ENCODE peak calls at places on chromosomes 11 and 22, in eight cellular contexts. X is ovary, U is A549, V is vagina, K is uterus, Q is tibial nerve, P is esophagus squamous epithelium, M is transverse colon. A is an unnamed sample.

GRCh38 chr11:114162719-114163123 is 103.2 kb downstream of the ZBTB16 start:
- DNase-seq in P (peak), X (peak), M (peak), U (peak), K (peak), V (no peak), Q (peak), A (peak)

GRCh38 chr11:5712507-5712906 is 22.9 kb downstream of the TRIM22 start:
- DNase-seq in K (no peak), U (peak), M (no peak), X (no peak), V (no peak), Q (no peak), P (no peak), A (no peak)

GRCh38 chr11:44823006-44823405 is 96.2 kb downstream of the TSPAN18 start:
- DNase-seq in X (no peak), K (no peak), P (no peak), Q (no peak), U (peak), M (no peak), V (no peak), A (no peak)

GRCh38 chr11:84628871-84629625 is 998.1 kb downstream of the DLG2 start:
- DNase-seq in V (no peak), P (no peak), X (no peak), K (no peak), Q (no peak), M (no peak), U (no peak), A (no peak)

GRCh38 chr11:76083563-76084451 is 122.5 kb downstream of the WNT11 start:
- DNase-seq in U (no peak), K (no peak), P (no peak), X (no peak), V (no peak), M (no peak), Q (no peak), A (no peak)

GRCh38 chr22:37951305-37951704 is 2.1 kb downstream of the C22orf23 start:
- DNase-seq in V (no peak), P (no peak), Q (no peak), K (no peak), M (no peak), U (peak), X (no peak), A (no peak)

GRCh38 chr11:22792497-22792896 is 37.1 kb downstream of the SVIP start:
- DNase-seq in P (no peak), K (no peak), X (no peak), M (no peak), U (peak), V (no peak), Q (no peak), A (peak)

GRCh38 chr22:46763051-46763705 is 728 bp downstream of the TBC1D22A start:
- DNase-seq in P (no peak), V (no peak), K (no peak), Q (peak), X (no peak), M (peak), U (no peak), A (peak)

GRCh38 chr22:27761036-27761435 is 40.5 kb downstream of the MN1 start:
- DNase-seq in P (no peak), V (no peak), X (no peak), K (no peak), U (no peak), M (no peak), Q (no peak), A (no peak)

GRCh38 chr11:313787-314547 is at the start of gene IFITM1:
- DNase-seq in K (no peak), X (peak), V (no peak), P (no peak), M (peak), U (no peak), Q (no peak), A (peak)

GRCh38 chr22:24164243-24164642 is 17.0 kb upstream of the SUSD2 start:
- DNase-seq in X (no peak), P (no peak), V (no peak), K (no peak), U (no peak), M (no peak), Q (no peak), A (no peak)

GRCh38 chr22:37659066-37659896 is 758 bp downstream of the PDXP start:
- DNase-seq in K (no peak), V (no peak), X (peak), U (no peak), Q (no peak), M (peak), P (no peak), A (peak)

GRCh38 chr11:11510939-11511338 is 110.9 kb downstream of the GALNT18 start:
- DNase-seq in Q (peak), U (no peak), V (no peak), X (no peak), P (no peak), K (peak), M (peak), A (peak)

GRCh38 chr11:134749040-134749586 is 337.1 kb upstream of the B3GAT1 start:
- DNase-seq in M (no peak), K (no peak), Q (no peak), U (no peak), X (no peak), V (no peak), P (no peak), A (no peak)

GRCh38 chr22:20549232-20549841 is 41.9 kb downstream of the MED15 start:
- DNase-seq in X (peak), K (peak), Q (no peak), U (no peak), P (no peak), M (no peak), V (no peak), A (no peak)

GRCh38 chr11:16896716-16897115 is 117.5 kb downstream of the PLEKHA7 start:
- DNase-seq in M (no peak), Q (no peak), P (no peak), V (no peak), U (no peak), K (no peak), X (no peak), A (no peak)

GRCh38 chr11:120577041-120577440 is 65.5 kb downstream of the GRIK4 start:
- DNase-seq in P (no peak), U (no peak), V (no peak), K (no peak), M (no peak), X (no peak), Q (no peak), A (no peak)

GRCh38 chr11:122050021-122050710 is 65.8 kb downstream of the BLID start:
- DNase-seq in X (no peak), P (no peak), V (no peak), Q (no peak), K (no peak), M (no peak), U (no peak), A (no peak)

GRCh38 chr11:111586305-111586915 is 15.8 kb upstream of the SIK2 start:
- DNase-seq in U (peak), Q (no peak), X (no peak), M (no peak), P (no peak), V (no peak), K (no peak), A (peak)

GRCh38 chr11:57650739-57651090 is 1.0 kb upstream of the YPEL4 start:
- DNase-seq in M (no peak), P (no peak), V (no peak), K (no peak), U (no peak), X (no peak), Q (no peak), A (no peak)

GRCh38 chr11:74282863-74283484 is 28.5 kb downstream of the P4HA3 start:
- DNase-seq in P (no peak), K (no peak), Q (no peak), M (no peak), X (no peak), V (no peak), U (peak), A (no peak)

GRCh38 chr22:30267382-30268302 is 991 bp upstream of the OSM start:
- DNase-seq in X (no peak), P (no peak), Q (no peak), V (no peak), M (no peak), K (no peak), U (no peak), A (no peak)

GRCh38 chr11:126669416-126669815 is 313.9 kb downstream of the ST3GAL4 start:
- DNase-seq in V (no peak), K (no peak), U (no peak), P (no peak), Q (no peak), M (no peak), X (no peak), A (no peak)

GRCh38 chr11:113806403-113806802 is 26.8 kb downstream of the CLDN25 start:
- DNase-seq in V (no peak), Q (no peak), U (peak), P (no peak), M (peak), K (no peak), X (no peak), A (peak)

GRCh38 chr11:130715085-130715932 is 201.0 kb downstream of the SNX19 start:
- DNase-seq in V (no peak), K (peak), X (no peak), M (no peak), Q (no peak), P (no peak), U (no peak), A (no peak)

GRCh38 chr22:23267225-23268043 is 87.1 kb downstream of the BCR start:
- DNase-seq in K (no peak), X (no peak), M (no peak), U (no peak), Q (no peak), P (no peak), V (no peak), A (no peak)

GRCh38 chr11:16154715-16155396 is 201.5 kb downstream of the SOX6 start:
- DNase-seq in Q (no peak), M (no peak), P (no peak), V (no peak), X (no peak), K (no peak), U (peak), A (no peak)

GRCh38 chr11:126415669-126416420 is 60.4 kb downstream of the ST3GAL4 start:
- DNase-seq in P (no peak), X (peak), M (peak), Q (peak), K (peak), V (no peak), U (no peak), A (peak)

DNA sequence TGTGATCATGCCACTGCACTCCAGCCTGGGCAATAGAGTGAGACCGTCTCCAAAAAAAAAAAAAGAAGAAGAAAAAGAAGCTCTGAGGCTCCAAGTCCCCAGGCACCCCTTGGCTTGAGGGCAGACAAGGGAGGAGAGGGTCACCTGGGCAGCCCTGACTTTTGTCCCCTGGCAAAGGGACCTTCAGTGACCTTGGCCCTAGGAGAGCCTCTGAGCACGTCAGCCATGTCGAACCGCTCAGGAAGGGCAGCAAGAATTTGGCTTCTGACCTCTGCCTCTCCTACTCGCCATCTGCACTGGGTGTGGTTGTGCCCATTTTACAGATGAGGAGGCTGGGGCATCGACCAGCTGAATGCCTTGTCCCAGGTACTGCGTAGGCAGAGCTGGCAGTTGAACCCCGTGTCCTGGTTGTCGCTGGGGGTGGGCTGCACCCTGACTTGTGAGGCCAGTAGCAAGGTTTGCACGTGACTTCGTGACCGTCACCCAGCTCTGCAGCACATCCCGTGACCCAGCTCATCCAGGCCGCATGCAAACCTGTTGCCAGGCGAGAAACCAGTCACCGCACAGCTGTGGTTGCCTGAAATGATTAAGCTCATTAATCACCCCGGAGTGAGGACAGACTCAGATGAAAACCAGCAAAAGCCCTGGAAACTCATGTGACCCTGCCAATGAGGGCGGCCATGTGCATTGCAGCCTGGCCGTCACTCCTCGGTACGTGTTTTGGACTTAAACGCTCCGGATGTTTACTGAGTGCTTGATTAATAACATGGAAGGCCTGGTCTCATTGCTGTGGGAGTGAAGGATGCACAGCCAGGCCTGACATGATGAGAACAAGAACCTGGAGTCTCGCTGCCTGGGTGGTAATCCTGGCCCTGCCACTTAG is 47.7 kb upstream of the PPP6R3 start:
- DNase-seq in Q (no peak), P (no peak), X (no peak), U (no peak), V (no peak), K (peak), M (no peak), A (no peak)
- TF ChIP-seq POLR2A in Q (no peak), P (no peak), X (no peak), U (no peak), V (no peak), K (no peak), M (no peak), A (no peak)

GRCh38 chr22:40043086-40043485 is 48.3 kb downstream of the FAM83F start:
- DNase-seq in Q (no peak), M (peak), U (no peak), K (peak), V (no peak), X (no peak), P (no peak), A (peak)
- TF ChIP-seq CTCF in Q (no peak), M (no peak), U (no peak), K (no peak), V (no peak), X (no peak), P (peak), A (no peak)

DNA sequence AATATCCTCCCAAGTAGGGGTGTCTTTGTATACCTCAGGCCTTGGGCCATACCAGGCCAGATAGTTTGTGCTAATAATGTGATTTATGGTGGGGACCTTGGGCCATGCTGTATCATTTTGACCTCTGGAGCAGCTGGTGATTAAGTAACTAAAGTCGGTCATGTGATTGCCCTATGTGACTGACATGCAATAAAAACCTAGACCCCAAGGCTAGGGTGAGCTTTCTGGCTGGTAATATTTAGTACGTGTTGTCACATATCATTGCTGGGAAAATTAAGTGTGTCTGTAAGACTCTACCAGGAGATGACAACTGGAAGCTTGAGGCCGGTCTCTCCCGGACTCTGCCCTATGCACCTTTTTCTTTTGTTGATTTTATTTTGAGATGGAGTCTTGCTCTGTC is 12.6 kb upstream of the TFIP11 start:
- DNase-seq in Q (no peak), M (no peak), U (no peak), P (no peak), X (no peak), K (no peak), V (no peak), A (no peak)
- TF ChIP-seq POLR2A in Q (no peak), M (no peak), U (no peak), P (no peak), X (no peak), K (no peak), V (no peak), A (no peak)

DNA sequence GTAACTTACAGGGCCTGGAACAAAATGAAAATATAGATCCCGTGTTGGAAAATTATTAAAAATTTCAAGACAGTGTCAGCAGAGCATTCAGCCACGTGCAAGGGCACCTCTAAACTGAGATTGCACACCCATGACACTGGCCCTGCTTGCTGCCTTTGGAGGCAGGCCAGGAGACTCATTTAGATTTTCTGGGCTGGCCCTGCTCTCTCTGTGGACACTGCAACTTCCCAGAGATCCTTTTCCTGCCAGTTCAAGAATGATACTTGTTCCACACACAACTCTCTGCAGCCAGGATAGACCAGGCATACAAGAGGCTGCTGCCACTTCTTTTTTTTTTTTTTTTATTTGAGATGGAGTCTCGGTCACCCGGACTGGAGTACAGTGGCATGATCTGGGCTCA is 56.7 kb upstream of the PTPRJ start:
- DNase-seq in V (no peak), M (no peak), Q (no peak), P (no peak), U (no peak), X (no peak), K (peak), A (no peak)
- TF ChIP-seq CTCF in V (no peak), M (no peak), Q (no peak), P (no peak), U (no peak), X (no peak), K (no peak), A (no peak)